ENCODE peak calls at places on chromosomes 16 and 17, in five cellular contexts. U is cardiac fibroblast; K is activated CD8-positive, alpha-beta T cell treated with anti-CD3 and anti-CD28 coated beads, Interleukin-2, amount 10 ng/mL, durations not matched to agents 7 days and 5 days; Y is left ventricle myocardium inferior; L is ovary. H is an unnamed sample.

GRCh38 chr17:27481327-27481726 is 25.1 kb downstream of the KSR1 start:
- DNase-seq in U (no peak), K (peak), Y (no peak), L (no peak), H (no peak)

GRCh38 chr16:72590179-72590937 is 418.4 kb upstream of the PMFBP1 start:
- DNase-seq in U (no peak), K (no peak), Y (no peak), L (no peak), H (no peak)

GRCh38 chr17:7215136-7215638 is 4.4 kb downstream of the DLG4 start:
- DNase-seq in U (no peak), K (no peak), Y (no peak), L (no peak), H (no peak)

GRCh38 chr17:7477392-7478275 is 1.8 kb downstream of the ZBTB4 start:
- DNase-seq in U (peak), K (peak), Y (no peak), L (peak), H (peak)

GRCh38 chr17:38550661-38551060 is 55.1 kb downstream of the SRCIN1 start:
- DNase-seq in U (peak), K (no peak), Y (peak), L (no peak), H (peak)

GRCh38 chr17:75077490-75078096 is 10.2 kb upstream of the SLC16A5 start:
- DNase-seq in U (peak), K (peak), Y (peak), L (peak), H (peak)

GRCh38 chr17:41324180-41325075 is 8.9 kb upstream of the KRTAP17-1 start:
- DNase-seq in U (no peak), K (no peak), Y (no peak), L (no peak), H (no peak)

GRCh38 chr17:19935169-19935568 is 42.5 kb downstream of the AKAP10 start:
- DNase-seq in U (no peak), K (no peak), Y (no peak), L (no peak), H (no peak)

GRCh38 chr16:48421741-48422140 is 36.5 kb upstream of the SIAH1 start:
- DNase-seq in U (no peak), K (no peak), Y (no peak), L (no peak), H (no peak)

GRCh38 chr16:714079-714478 is 839 bp upstream of the METRN start:
- DNase-seq in U (no peak), K (no peak), Y (no peak), L (no peak), H (no peak)

GRCh38 chr17:70668938-70669778 is 499.8 kb downstream of the KCNJ2 start:
- DNase-seq in U (no peak), K (no peak), Y (no peak), L (no peak), H (no peak)

GRCh38 chr17:39679521-39680192 is 8.2 kb downstream of the PGAP3 start:
- DNase-seq in U (no peak), K (peak), Y (peak), L (no peak), H (no peak)

GRCh38 chr16:89505204-89506112 is 2.7 kb upstream of the SPG7 start:
- DNase-seq in U (peak), K (peak), Y (peak), L (peak), H (peak)

GRCh38 chr17:72588961-72589360 is 468.1 kb downstream of the SOX9 start:
- DNase-seq in U (no peak), K (peak), Y (no peak), L (no peak), H (no peak)

GRCh38 chr16:29820730-29821662 is 734 bp downstream of the MVP start:
- DNase-seq in U (no peak), K (peak), Y (no peak), L (peak), H (peak)

GRCh38 chr16:60225541-60225940 is 1491.4 kb upstream of the GOT2 start:
- DNase-seq in U (no peak), K (no peak), Y (no peak), L (no peak), H (no peak)

GRCh38 chr17:80659651-80660050 is 115.0 kb downstream of the RPTOR start:
- DNase-seq in U (no peak), K (no peak), Y (no peak), L (no peak), H (no peak)

GRCh38 chr16:11796227-11797165 is 562 bp downstream of the ZC3H7A start:
- DNase-seq in U (peak), K (no peak), Y (peak), L (peak), H (peak)

GRCh38 chr17:45345554-45346254 is 28.9 kb upstream of the MAP3K14 start:
- DNase-seq in U (peak), K (no peak), Y (no peak), L (peak), H (no peak)

GRCh38 chr16:81532491-81533174 is 88.0 kb downstream of the CMIP start:
- DNase-seq in U (no peak), K (no peak), Y (no peak), L (no peak), H (peak)

GRCh38 chr17:18093616-18094408 is 6.1 kb downstream of the DRG2 start:
- DNase-seq in U (peak), K (no peak), Y (peak), L (no peak), H (peak)

GRCh38 chr17:73481672-73482071 is 162.6 kb downstream of the SDK2 start:
- DNase-seq in U (no peak), K (no peak), Y (no peak), L (no peak), H (no peak)

GRCh38 chr17:11514981-11515680 is 83.1 kb upstream of the DNAH9 start:
- DNase-seq in U (no peak), K (no peak), Y (no peak), L (no peak), H (no peak)

GRCh38 chr17:39750131-39751015 is 12.6 kb downstream of the GRB7 start:
- DNase-seq in U (peak), K (no peak), Y (no peak), L (no peak), H (peak)